ENCODE peak calls at places on chromosomes 16 and 17, in six cellular contexts. M, L, F, Q, U and J are unnamed samples.
A peak's percentile ranks its signal among the peaks of the same experiment; 100 is the strongest.

GRCh38 chr17:1002771-1003555 is 6.0 kb downstream of the TIMM22 start:
- DNase-seq in Q (no peak), M (no peak), U (no peak), F (no peak), L (peak; percentile 73), J (peak; percentile 43)

GRCh38 chr17:61794792-61795191 is 68.5 kb downstream of the BRIP1 start:
- DNase-seq in F (no peak), M (no peak), Q (no peak), U (no peak), L (no peak), J (no peak)

GRCh38 chr16:46618516-46618915 is 2.7 kb downstream of the SHCBP1 start:
- DNase-seq in F (no peak), U (no peak), Q (no peak), L (no peak), M (no peak), J (no peak)

GRCh38 chr17:49013311-49014205 is 16.4 kb downstream of the IGF2BP1 start:
- DNase-seq in L (peak; percentile 57), M (peak; percentile 87), U (no peak), Q (no peak), F (no peak), J (no peak)

GRCh38 chr17:62085511-62086408 is 20.7 kb upstream of the MED13 start:
- DNase-seq in F (no peak), Q (no peak), M (no peak), L (no peak), U (no peak), J (no peak)

GRCh38 chr17:6178959-6179358 is 108.8 kb downstream of the WSCD1 start:
- DNase-seq in Q (no peak), F (no peak), L (no peak), U (no peak), M (no peak), J (no peak)

GRCh38 chr16:81442220-81442908 is 2.2 kb upstream of the CMIP start:
- DNase-seq in U (no peak), L (no peak), F (no peak), M (no peak), Q (no peak), J (no peak)

GRCh38 chr17:81733507-81734404 is 21.7 kb downstream of the SLC25A10 start:
- DNase-seq in L (peak; percentile 69), F (peak; percentile 83), U (peak; percentile 83), M (no peak), Q (peak; percentile 82), J (peak; percentile 78)

GRCh38 chr17:8754890-8755289 is 3.5 kb downstream of the SPDYE4 start:
- DNase-seq in F (no peak), Q (no peak), M (peak; percentile 82), U (no peak), L (no peak), J (no peak)

GRCh38 chr16:11391576-11391975 is 46.3 kb downstream of the RMI2 start:
- DNase-seq in U (no peak), F (no peak), M (no peak), L (no peak), Q (no peak), J (no peak)

GRCh38 chr17:30326816-30327215 is 7.0 kb downstream of the TMIGD1 start:
- DNase-seq in L (no peak), Q (no peak), F (no peak), U (no peak), M (no peak), J (no peak)

GRCh38 chr17:45298546-45299285 is 18.1 kb downstream of the MAP3K14 start:
- DNase-seq in M (no peak), Q (no peak), U (no peak), F (no peak), L (no peak), J (no peak)

GRCh38 chr16:35195173-35195863 is 1735.9 kb downstream of the TP53TG3F start:
- DNase-seq in F (no peak), U (no peak), M (peak; percentile 91), Q (no peak), L (no peak), J (no peak)

GRCh38 chr16:2816751-2817495 is at the start of gene PRSS21:
- DNase-seq in F (no peak), Q (no peak), L (no peak), U (no peak), M (no peak), J (no peak)

GRCh38 chr17:15920758-15921239 is 24.1 kb upstream of the ADORA2B start:
- DNase-seq in F (no peak), U (no peak), L (peak; percentile 98), Q (no peak), M (no peak), J (no peak)

GRCh38 chr17:77373298-77374169 is 232.8 kb downstream of the SEC14L1 start:
- DNase-seq in Q (peak; percentile 73), F (peak; percentile 84), U (peak; percentile 50), L (peak; percentile 73), M (no peak), J (no peak)

GRCh38 chr16:58462089-58462488 is 37.9 kb upstream of the NDRG4 start:
- DNase-seq in L (no peak), Q (no peak), F (no peak), M (no peak), U (no peak), J (no peak)

GRCh38 chr16:9978160-9978725 is 204.0 kb downstream of the GRIN2A start:
- DNase-seq in U (no peak), F (no peak), L (no peak), Q (no peak), M (no peak), J (no peak)

GRCh38 chr16:8998114-8998513 is 34.4 kb upstream of the USP7 start:
- DNase-seq in Q (no peak), M (no peak), L (no peak), F (no peak), U (no peak), J (no peak)

GRCh38 chr16:70685938-70686375 is at the start of gene MTSS2:
- DNase-seq in M (no peak), Q (peak; percentile 90), U (peak; percentile 87), F (peak; percentile 95), L (peak; percentile 91), J (peak; percentile 29)

GRCh38 chr17:79002796-79003593 is 6.6 kb downstream of the CANT1 start:
- DNase-seq in F (peak; percentile 60), U (no peak), Q (peak; percentile 15), M (no peak), L (no peak), J (no peak)

GRCh38 chr16:82603784-82604411 is 22.9 kb upstream of the CDH13 start:
- DNase-seq in M (no peak), F (peak; percentile 74), L (peak; percentile 72), U (peak; percentile 39), Q (no peak), J (peak; percentile 30)

GRCh38 chr17:59618894-59619312 is 792 bp upstream of the CLTC start:
- DNase-seq in F (no peak), U (no peak), Q (no peak), L (no peak), M (no peak), J (no peak)

GRCh38 chr17:82380860-82381702 is 9.5 kb downstream of the UTS2R start:
- DNase-seq in Q (no peak), F (no peak), U (no peak), L (peak; percentile 4), M (no peak), J (no peak)

GRCh38 chr16:3022697-3023414 is 886 bp downstream of the HCFC1R1 start:
- DNase-seq in Q (no peak), L (peak; percentile 62), U (no peak), F (peak; percentile 92), M (no peak), J (peak; percentile 28)

GRCh38 chr16:57700801-57701551 is 6.4 kb downstream of the DRC7 start:
- DNase-seq in L (no peak), F (no peak), M (no peak), Q (no peak), U (no peak), J (no peak)

GRCh38 chr16:1472974-1473373 is 1.9 kb downstream of the CLCN7 start:
- DNase-seq in U (no peak), L (no peak), M (no peak), F (no peak), Q (no peak), J (no peak)

GRCh38 chr16:75086281-75086680 is 30.3 kb downstream of the LDHD start:
- DNase-seq in Q (no peak), F (no peak), L (peak; percentile 39), U (no peak), M (no peak), J (no peak)

GRCh38 chr16:78950768-78951167 is 649.8 kb downstream of the MAF start:
- DNase-seq in U (no peak), L (no peak), M (no peak), Q (no peak), F (no peak), J (no peak)

GRCh38 chr17:8451937-8452614 is 16.4 kb downstream of the NDEL1 start:
- DNase-seq in Q (no peak), F (no peak), U (no peak), M (no peak), L (no peak), J (no peak)

DNA sequence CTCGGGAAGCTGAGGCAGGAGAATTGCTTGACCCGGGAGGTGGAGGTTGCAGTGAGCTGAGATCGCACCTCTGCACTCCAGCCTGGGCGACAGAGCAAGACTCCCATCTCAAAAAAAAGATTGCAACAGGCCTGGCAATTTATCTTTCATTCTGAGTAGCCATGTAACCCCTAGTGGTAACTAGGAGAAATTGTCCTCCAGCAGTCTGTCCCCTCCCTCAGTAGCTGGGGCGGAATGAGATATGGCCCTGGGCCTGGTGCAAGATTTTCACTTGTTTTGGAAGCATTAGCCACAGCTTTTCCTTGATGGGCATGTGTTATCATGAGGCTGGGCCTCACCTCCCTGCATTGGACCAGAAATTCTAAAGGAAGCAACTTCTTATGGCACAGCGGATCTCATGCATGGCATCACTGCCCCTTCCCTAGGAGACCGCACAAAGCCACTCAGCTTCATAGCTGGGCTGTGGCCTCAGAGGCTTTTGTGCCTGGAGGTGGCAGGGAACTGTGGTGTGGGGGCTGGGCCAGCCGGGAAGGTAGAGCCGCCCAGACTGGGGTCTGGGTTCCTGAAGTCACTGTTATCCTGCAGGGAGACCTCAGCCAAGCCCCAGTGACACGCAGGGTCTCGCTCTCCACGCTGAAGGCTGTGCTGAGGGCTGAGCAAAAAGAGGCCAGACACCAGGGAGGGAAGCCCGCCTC is 13.4 kb downstream of the NATD1 start:
- DNase-seq in M (no peak), F (no peak), Q (no peak), U (no peak), L (peak; percentile 38), J (no peak)
- H3K27ac ChIP-seq in M (no peak overlapping the region), F (no peak overlapping the region), Q (no peak overlapping the region), U (no peak overlapping the region), L (no peak overlapping the region), J (no peak overlapping the region)

DNA sequence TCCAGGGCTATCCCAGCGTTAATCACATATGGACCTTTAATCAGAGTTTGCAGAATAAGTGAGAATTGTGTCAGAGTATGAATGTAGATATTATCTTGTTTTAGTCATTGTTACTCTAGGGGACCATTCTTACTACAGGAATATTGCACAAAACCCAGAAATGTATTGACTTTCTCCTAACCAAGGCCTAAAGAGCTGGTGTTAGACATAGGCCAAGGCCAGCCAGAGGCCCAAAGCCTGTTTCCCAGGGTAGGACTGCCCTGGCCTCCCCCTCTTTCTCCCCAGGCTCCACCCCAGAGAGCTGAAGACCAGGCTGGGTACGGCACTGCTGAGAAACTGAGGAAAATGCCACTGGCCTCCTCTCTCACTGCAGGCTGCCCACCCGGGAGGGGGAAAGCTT is 41.9 kb upstream of the MEOX1 start:
- DNase-seq in F (no peak), M (no peak), U (no peak), Q (no peak), L (no peak), J (no peak)
- H3K27ac ChIP-seq in F (no peak overlapping the region), M (no peak overlapping the region), U (no peak overlapping the region), Q (no peak overlapping the region), L (no peak overlapping the region), J (no peak overlapping the region)

GRCh38 chr17:3919123-3919624 is 2.9 kb upstream of the P2RX1 start:
- DNase-seq in Q (no peak), U (no peak), L (no peak), F (peak; percentile 96), M (no peak), J (no peak)
- H3K27ac ChIP-seq in Q (no peak overlapping the region), U (peak overlapping the region; percentile 72), L (no peak overlapping the region), F (peak overlapping the region; percentile 91), M (peak overlapping the region; percentile 54), J (no peak overlapping the region)

GRCh38 chr17:65587602-65588193 is 26.2 kb upstream of the AXIN2 start:
- DNase-seq in L (no peak), Q (no peak), F (no peak), U (no peak), M (no peak), J (no peak)
- H3K27ac ChIP-seq in L (no peak overlapping the region), Q (no peak overlapping the region), F (no peak overlapping the region), U (no peak overlapping the region), M (peak overlapping the region; percentile 66), J (no peak overlapping the region)